ENCODE peak calls at places on chromosome 1, in four cellular contexts. I, A, B and J are unnamed samples.
A peak's percentile ranks its signal among the peaks of the same experiment; 100 is the strongest.

GRCh38 chr1:82565146-82565545 is 764.4 kb downstream of the ADGRL2 start:
- DNase-seq in A (no peak), I (no peak), B (no peak), J (no peak)

GRCh38 chr1:5743435-5744095 is 248.7 kb downstream of the NPHP4 start:
- DNase-seq in I (peak; percentile 52), B (no peak), A (peak; percentile 37), J (no peak)

GRCh38 chr1:59292557-59292956 is 4.3 kb upstream of the FGGY start:
- DNase-seq in A (peak; percentile 82), B (no peak), I (peak; percentile 71), J (peak; percentile 41)

GRCh38 chr1:201267481-201268229 is 15.7 kb upstream of the PKP1 start:
- DNase-seq in B (no peak), I (no peak), A (no peak), J (no peak)

GRCh38 chr1:1020415-1021009 is 592 bp downstream of the AGRN start:
- DNase-seq in B (peak; percentile 67), A (no peak), I (no peak), J (no peak)

GRCh38 chr1:241990040-241990439 is 8.9 kb downstream of the MAP1LC3C start:
- DNase-seq in I (peak; percentile 77), B (peak; percentile 88), A (peak; percentile 54), J (peak; percentile 75)

GRCh38 chr1:40786995-40787705 is 3.6 kb downstream of the KCNQ4 start:
- DNase-seq in B (no peak), A (no peak), I (no peak), J (no peak)

GRCh38 chr1:230542054-230542453 is 100.2 kb upstream of the COG2 start:
- DNase-seq in I (no peak), B (no peak), A (no peak), J (no peak)

DNA sequence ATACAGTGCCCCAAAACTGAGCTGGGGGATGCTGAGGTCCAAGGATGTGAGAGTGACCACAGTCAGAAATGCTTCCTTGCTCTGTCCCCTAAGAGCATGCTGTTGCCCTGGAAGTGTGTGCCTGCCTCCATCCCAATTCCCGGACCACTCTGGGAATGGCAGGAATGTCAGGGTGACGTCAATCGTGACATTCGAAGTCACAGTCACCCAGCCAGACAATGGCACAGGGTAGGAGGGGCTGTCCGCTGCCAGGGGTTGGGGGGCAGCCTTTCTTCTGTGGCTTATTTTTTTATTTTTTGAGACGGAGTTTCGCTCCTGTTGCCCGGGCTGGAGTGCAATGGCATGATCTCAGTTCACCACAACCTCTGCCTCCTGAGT is 22.3 kb downstream of the MEF2D start:
- DNase-seq in I (peak; percentile 86), A (no peak), B (no peak), J (no peak)
- H3K4me1 ChIP-seq in I (peaks cover 82% of the 10 kb centered on the region), A (no peaks in the 10 kb centered on the region), B (peaks cover 15% of the 10 kb centered on the region), J (peaks cover 17% of the 10 kb centered on the region)

DNA sequence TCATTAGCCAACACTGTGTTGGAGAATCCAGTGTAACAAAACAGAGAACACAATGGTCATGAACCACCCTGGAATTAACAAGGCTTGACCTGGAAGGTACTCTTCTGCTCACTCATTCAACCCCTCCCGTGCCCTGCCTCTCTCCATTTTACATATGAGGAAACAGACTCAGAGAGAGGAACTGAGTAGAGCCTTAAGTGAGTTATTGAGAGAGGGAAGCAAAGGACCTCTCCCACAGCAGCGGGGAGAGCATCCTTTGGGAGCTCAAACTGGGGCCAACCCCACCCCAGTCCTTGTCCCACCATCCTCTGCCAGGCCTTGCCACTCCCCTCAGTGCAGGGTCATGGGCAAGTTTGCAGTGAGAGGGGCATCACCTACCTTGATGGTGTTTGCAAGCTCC is 1.3 kb downstream of the S100A12 start:
- DNase-seq in I (peak; percentile 37), B (no peak), A (peak; percentile 43), J (no peak)
- H3K4me1 ChIP-seq in I (no peaks in the 10 kb centered on the region), B (no peaks in the 10 kb centered on the region), A (no peaks in the 10 kb centered on the region), J (no peaks in the 10 kb centered on the region)

GRCh38 chr1:227959325-227959860 is 11.7 kb upstream of the WNT9A start:
- DNase-seq in I (peak; percentile 44), A (peak; percentile 14), B (no peak), J (no peak)
- H3K4me1 ChIP-seq in I (no peaks in the 10 kb centered on the region), A (no peaks in the 10 kb centered on the region), B (no peaks in the 10 kb centered on the region), J (no peaks in the 10 kb centered on the region)

GRCh38 chr1:27594542-27595510 is 9.1 kb downstream of the AHDC1 start:
- DNase-seq in I (no peak), A (no peak), B (peak; percentile 47), J (no peak)
- H3K4me1 ChIP-seq in I (peaks cover 100% of the 10 kb centered on the region), A (no peaks in the 10 kb centered on the region), B (peaks cover 77% of the 10 kb centered on the region), J (peaks cover 96% of the 10 kb centered on the region)

GRCh38 chr1:39136635-39137034 is 67.9 kb upstream of the MACF1 start:
- DNase-seq in I (no peak), A (no peak), B (no peak), J (no peak)
- H3K4me1 ChIP-seq in I (peaks cover 36% of the 10 kb centered on the region), A (no peaks in the 10 kb centered on the region), B (peaks cover 3% of the 10 kb centered on the region), J (no peaks in the 10 kb centered on the region)

GRCh38 chr1:9360371-9361064 is 67.8 kb downstream of the SPSB1 start:
- DNase-seq in I (no peak), A (no peak), B (no peak), J (no peak)
- H3K4me1 ChIP-seq in I (peaks cover 62% of the 10 kb centered on the region), A (no peaks in the 10 kb centered on the region), B (peaks cover 18% of the 10 kb centered on the region), J (no peaks in the 10 kb centered on the region)

DNA sequence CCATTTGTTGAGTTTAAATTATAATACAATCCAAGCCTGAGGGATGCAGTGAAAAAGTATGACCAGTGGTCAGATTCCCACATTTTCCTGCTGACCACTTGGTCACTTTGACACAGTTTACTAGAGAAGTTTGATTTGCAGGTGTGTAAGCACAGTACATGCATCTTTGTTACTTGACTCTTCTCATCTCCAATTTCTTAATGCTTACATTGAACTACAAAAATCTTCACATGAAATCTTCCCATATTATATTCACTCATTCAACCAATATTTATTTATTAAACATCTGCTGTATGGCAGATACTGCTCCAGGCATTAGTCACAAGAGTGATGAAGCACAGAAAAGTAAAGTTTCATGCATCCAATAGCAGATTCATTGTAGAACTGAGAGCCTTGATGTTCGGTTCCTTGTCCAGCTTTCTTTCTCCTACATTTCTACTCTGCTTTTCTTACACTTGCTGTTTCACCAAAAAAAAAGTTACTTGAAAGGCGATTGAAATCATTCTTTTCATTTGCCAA is 211.7 kb downstream of the NFIA start:
- DNase-seq in B (no peak), I (no peak), A (no peak), J (no peak)
- H3K4me1 ChIP-seq in B (no peaks in the 10 kb centered on the region), I (peaks cover 25% of the 10 kb centered on the region), A (no peaks in the 10 kb centered on the region), J (peaks cover 13% of the 10 kb centered on the region)